ENCODE peak calls at places on chromosomes 13 and 19, in nine cellular contexts. A, F, G, I, W, R, J, K and L are unnamed samples.

GRCh38 chr19:7912144-7912696 is 2.4 kb upstream of the TGFBR3L start:
- DNase-seq in R (no peak), A (no peak), G (no peak), I (peak; percentile 50), J (no peak), K (no peak), W (no peak), F (peak; percentile 48), L (no peak)

GRCh38 chr19:34363094-34363493 is 1.9 kb upstream of the GPI start:
- DNase-seq in W (no peak), F (no peak), A (no peak), K (no peak), G (no peak), I (no peak), J (no peak), R (no peak), L (no peak)

GRCh38 chr19:35248310-35249145 is at the start of gene LSR:
- DNase-seq in F (peak; percentile 92), G (peak; percentile 96), I (peak; percentile 95), J (no peak), W (no peak), R (peak; percentile 67), K (peak; percentile 95), A (no peak), L (peak; percentile 89)

GRCh38 chr13:94345374-94346195 is 133.9 kb downstream of the DCT start:
- DNase-seq in F (no peak), K (no peak), A (peak; percentile 79), R (no peak), J (no peak), G (no peak), I (no peak), W (peak; percentile 73), L (no peak)

GRCh38 chr13:38957794-38958592 is 32.6 kb downstream of the STOML3 start:
- DNase-seq in F (no peak), R (no peak), W (no peak), G (no peak), I (no peak), K (no peak), J (no peak), A (no peak), L (no peak)

GRCh38 chr19:976476-976875 is 7.7 kb upstream of the WDR18 start:
- DNase-seq in W (no peak), F (no peak), J (no peak), K (no peak), I (no peak), G (no peak), A (no peak), R (no peak), L (no peak)

GRCh38 chr13:59442461-59442860 is 721.3 kb downstream of the DIAPH3 start:
- DNase-seq in J (no peak), G (no peak), K (no peak), F (no peak), W (no peak), I (no peak), A (no peak), R (no peak), L (no peak)

GRCh38 chr19:40246292-40247073 is 20.0 kb upstream of the CCNP start:
- DNase-seq in I (no peak), W (no peak), A (no peak), G (no peak), F (peak; percentile 6), K (no peak), J (no peak), R (no peak), L (no peak)

GRCh38 chr19:33470040-33470330 is 51.6 kb downstream of the PEPD start:
- DNase-seq in J (no peak), W (no peak), K (no peak), A (no peak), G (no peak), F (peak; percentile 26), R (no peak), I (no peak), L (peak; percentile 24)

GRCh38 chr13:39954476-39954875 is 299.0 kb downstream of the COG6 start:
- DNase-seq in F (no peak), I (no peak), K (no peak), W (no peak), A (no peak), J (no peak), G (no peak), R (no peak), L (no peak)

GRCh38 chr13:26377038-26377437 is 123.1 kb downstream of the CDK8 start:
- DNase-seq in I (no peak), F (no peak), R (no peak), G (no peak), J (no peak), W (peak; percentile 20), K (peak; percentile 20), A (no peak), L (no peak)

DNA sequence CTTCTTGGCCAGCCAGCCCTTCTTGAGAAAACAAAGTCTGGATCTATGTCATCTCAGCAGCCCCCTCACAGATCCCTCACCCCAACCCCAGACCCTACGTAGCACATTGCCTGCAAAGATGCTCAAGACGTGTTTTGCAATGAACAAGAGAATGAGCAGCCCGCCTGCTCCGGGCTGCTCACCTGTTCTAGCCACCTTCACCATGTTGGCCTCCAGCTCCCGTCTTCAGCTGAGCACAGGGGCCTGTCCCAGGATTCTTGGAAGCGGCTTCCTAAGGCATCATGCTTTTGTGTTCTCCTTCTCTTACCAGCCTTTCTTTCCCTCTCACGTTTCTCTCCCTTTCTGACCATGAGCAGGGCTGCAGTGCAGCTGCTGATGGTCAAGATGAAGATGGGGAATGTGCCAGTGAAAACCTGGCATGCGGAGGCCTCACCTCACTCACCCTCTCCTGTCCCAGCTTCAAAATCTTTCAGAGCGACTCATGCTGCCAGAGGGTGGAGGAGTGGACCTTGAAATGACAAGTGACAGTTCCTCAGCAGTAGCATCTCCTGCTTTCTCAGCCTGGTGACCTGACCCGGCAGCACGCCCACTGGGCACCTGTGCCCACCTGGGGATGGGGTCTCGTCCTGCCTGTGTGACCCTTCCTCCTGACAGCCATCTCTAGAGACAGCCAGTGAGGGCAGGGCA is 46.1 kb downstream of the RFX2 start:
- DNase-seq in A (no peak), G (no peak), J (no peak), F (no peak), I (no peak), K (no peak), W (no peak), R (no peak), L (peak; percentile 12)
- H3K4me1 ChIP-seq in A (peaks cover 14% of the 10 kb centered on the region), G (peaks cover 8% of the 10 kb centered on the region), J (peaks cover 13% of the 10 kb centered on the region), F (peaks cover 97% of the 10 kb centered on the region), I (peaks cover 48% of the 10 kb centered on the region), K (peaks cover 76% of the 10 kb centered on the region), W (peaks cover 76% of the 10 kb centered on the region), R (peaks cover 16% of the 10 kb centered on the region), L (peaks cover 5% of the 10 kb centered on the region)

GRCh38 chr19:4077800-4078683 is 11.3 kb upstream of the ZBTB7A start:
- DNase-seq in J (peak; percentile 82), I (peak; percentile 89), F (peak; percentile 87), K (peak; percentile 63), A (peak; percentile 33), R (no peak), G (no peak), W (peak; percentile 25), L (peak; percentile 84)
- H3K4me1 ChIP-seq in J (peaks cover 3% of the 10 kb centered on the region), I (peaks cover 9% of the 10 kb centered on the region), F (peaks cover 25% of the 10 kb centered on the region), K (peaks cover 24% of the 10 kb centered on the region), A (no peaks in the 10 kb centered on the region), R (peaks cover 36% of the 10 kb centered on the region), G (no peaks in the 10 kb centered on the region), W (peaks cover 6% of the 10 kb centered on the region), L (peaks cover 5% of the 10 kb centered on the region)

GRCh38 chr19:27684293-27684692 is 1528.7 kb downstream of the UQCRFS1 start:
- DNase-seq in W (no peak), J (no peak), I (no peak), K (no peak), A (no peak), G (no peak), F (no peak), R (no peak), L (no peak)

GRCh38 chr19:27676877-27677276 is 1536.1 kb downstream of the UQCRFS1 start:
- DNase-seq in W (no peak), R (no peak), A (no peak), F (no peak), G (no peak), K (no peak), I (no peak), J (no peak), L (no peak)

GRCh38 chr19:27679905-27680304 is 1533.0 kb downstream of the UQCRFS1 start:
- DNase-seq in J (no peak), G (no peak), K (no peak), W (no peak), R (no peak), I (no peak), A (no peak), F (no peak), L (no peak)

GRCh38 chr19:27679399-27679798 is 1533.6 kb downstream of the UQCRFS1 start:
- DNase-seq in K (no peak), G (no peak), F (no peak), R (no peak), A (no peak), W (no peak), J (no peak), I (no peak), L (no peak)

DNA sequence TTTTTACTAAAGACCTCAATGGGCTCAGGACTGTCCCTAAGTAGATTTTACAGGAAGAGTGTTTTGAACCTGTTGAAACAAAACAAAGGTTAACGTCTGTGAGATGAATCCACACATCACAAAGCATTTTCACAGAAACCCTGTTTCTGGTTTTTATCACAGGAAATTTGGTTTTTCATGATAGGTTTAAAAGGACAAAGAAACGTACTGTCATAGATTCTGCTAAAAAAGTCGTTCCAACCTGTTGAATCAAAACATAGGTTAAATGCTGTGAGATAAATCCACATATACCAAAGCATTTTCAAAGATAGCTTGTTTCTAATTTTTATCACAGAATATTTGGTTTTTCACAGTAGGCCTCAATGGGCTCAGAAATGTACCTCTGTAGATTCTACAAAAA is 1531.0 kb downstream of the UQCRFS1 start:
- DNase-seq in K (no peak), A (no peak), I (no peak), R (no peak), J (no peak), G (no peak), W (no peak), F (no peak), L (no peak)
- H3K4me1 ChIP-seq in K (no peaks in the 10 kb centered on the region), A (no peaks in the 10 kb centered on the region), I (no peaks in the 10 kb centered on the region), R (no peaks in the 10 kb centered on the region), J (peaks cover 9% of the 10 kb centered on the region), G (no peaks in the 10 kb centered on the region), W (no peaks in the 10 kb centered on the region), F (no peaks in the 10 kb centered on the region), L (no peaks in the 10 kb centered on the region)

DNA sequence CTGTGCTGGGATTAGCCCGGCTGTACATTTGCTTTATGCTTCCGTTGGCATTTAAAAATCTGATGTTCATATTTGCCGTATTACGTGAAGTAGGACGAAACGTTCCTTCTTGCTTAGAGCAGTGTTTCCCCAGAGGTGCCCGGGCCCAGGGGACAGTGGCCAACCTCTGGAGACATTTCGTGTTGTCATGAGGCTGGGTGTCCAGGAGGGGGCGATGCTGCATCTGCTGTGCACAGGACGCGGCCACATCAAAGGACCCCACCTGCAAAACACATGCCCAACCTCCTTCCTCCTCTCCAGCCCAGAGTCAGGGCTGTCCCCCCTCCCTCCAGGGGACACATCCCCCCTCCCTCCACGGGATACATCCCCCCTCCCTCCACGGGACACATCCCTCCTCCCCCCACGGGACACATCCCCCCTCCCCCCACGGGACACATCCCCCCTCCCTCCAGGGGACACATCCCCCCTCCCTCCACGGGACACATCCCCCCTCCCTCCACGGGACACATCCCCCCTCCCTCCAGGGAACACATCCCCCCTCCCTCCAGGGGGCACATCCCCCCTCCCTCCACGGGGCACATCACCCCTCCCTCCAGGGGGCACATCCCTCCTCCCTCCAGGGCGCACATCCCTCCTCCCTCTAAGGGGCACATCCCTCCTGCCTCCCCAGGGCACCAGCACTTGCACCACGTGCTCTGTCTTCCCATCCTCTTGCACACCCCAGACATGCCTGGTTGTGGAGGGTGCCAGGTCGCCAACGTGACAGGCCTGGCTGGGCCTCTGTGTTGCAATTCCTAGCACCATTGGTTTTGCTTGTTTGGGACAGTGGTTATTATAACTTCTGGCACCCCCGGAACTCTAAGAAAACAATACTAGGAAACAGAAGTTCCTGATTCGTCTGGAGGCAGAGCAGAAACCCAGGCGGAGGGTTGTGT is 46.7 kb downstream of the GAS6 start:
- DNase-seq in R (peak; percentile 76), A (peak; percentile 81), W (peak; percentile 91), G (peak; percentile 86), F (peak; percentile 93), K (peak; percentile 69), I (peak; percentile 94), J (peak; percentile 93), L (peak; percentile 85)
- H3K4me1 ChIP-seq in R (peaks cover 14% of the 10 kb centered on the region), A (peaks cover 42% of the 10 kb centered on the region), W (peaks cover 6% of the 10 kb centered on the region), G (peaks cover 4% of the 10 kb centered on the region), F (peaks cover 76% of the 10 kb centered on the region), K (no peaks in the 10 kb centered on the region), I (no peaks in the 10 kb centered on the region), J (peaks cover 41% of the 10 kb centered on the region), L (no peaks in the 10 kb centered on the region)